ENCODE peak calls at places on chromosome 4, in four cellular contexts. O, P, U and L are unnamed samples.

GRCh38 chr4:53905281-53905934 is 159.0 kb downstream of the CHIC2 start:
- DNase-seq in O (no peak), P (no peak), U (no peak), L (no peak)

GRCh38 chr4:112647785-112648184 is 10.8 kb downstream of the LARP7 start:
- DNase-seq in O (no peak), P (no peak), U (no peak), L (no peak)

GRCh38 chr4:4424499-4425115 is 37.7 kb downstream of the NSG1 start:
- DNase-seq in O (no peak), P (no peak), U (no peak), L (no peak)

GRCh38 chr4:16772366-16772850 is 126.0 kb downstream of the LDB2 start:
- DNase-seq in O (no peak), P (no peak), U (no peak), L (no peak)

GRCh38 chr4:17512973-17513665 is 1.2 kb upstream of the QDPR start:
- DNase-seq in O (no peak), P (no peak), U (no peak), L (no peak)

GRCh38 chr4:85824166-85824945 is 349.4 kb downstream of the ARHGAP24 start:
- DNase-seq in O (no peak), P (no peak), U (no peak), L (no peak)

GRCh38 chr4:2510351-2511259 is 25.8 kb upstream of the FAM193A start:
- DNase-seq in O (no peak), P (no peak), U (no peak), L (no peak)

GRCh38 chr4:2283199-2283711 is 21.3 kb upstream of the MXD4 start:
- DNase-seq in O (no peak), P (no peak), U (no peak), L (no peak)

GRCh38 chr4:172596206-172596605 is 572.4 kb upstream of the GALNT7 start:
- DNase-seq in O (no peak), P (no peak), U (peak), L (no peak)

GRCh38 chr4:83124079-83124780 is 9.7 kb upstream of the PLAC8 start:
- DNase-seq in O (no peak), P (no peak), U (no peak), L (no peak)

GRCh38 chr4:19224820-19225219 is 1026.9 kb upstream of the SLIT2 start:
- DNase-seq in O (no peak), P (no peak), U (no peak), L (peak)

GRCh38 chr4:10371869-10372471 is 85.3 kb downstream of the ZNF518B start:
- DNase-seq in O (no peak), P (no peak), U (peak), L (no peak)

GRCh38 chr4:61443813-61444510 is 243.8 kb downstream of the ADGRL3 start:
- DNase-seq in O (no peak), P (no peak), U (no peak), L (no peak)

GRCh38 chr4:40710484-40711269 is 39.1 kb upstream of the NSUN7 start:
- DNase-seq in O (no peak), P (no peak), U (no peak), L (no peak)

GRCh38 chr4:56906534-56906933 is 1.2 kb upstream of the REST start:
- DNase-seq in O (no peak), P (no peak), U (no peak), L (no peak)

GRCh38 chr4:74501579-74501978 is 56.6 kb downstream of the AREG start:
- DNase-seq in O (no peak), P (no peak), U (no peak), L (peak)

GRCh38 chr4:169826634-169827187 is 69.0 kb upstream of the HPF1 start:
- DNase-seq in O (no peak), P (no peak), U (no peak), L (no peak)

GRCh38 chr4:111542056-111542455 is 603.2 kb upstream of the FAM241A start:
- DNase-seq in O (no peak), P (no peak), U (no peak), L (no peak)

GRCh38 chr4:125357675-125358074 is 42.9 kb downstream of the FAT4 start:
- DNase-seq in O (no peak), P (no peak), U (peak), L (no peak)

GRCh38 chr4:110632506-110633357 is 9.9 kb upstream of the PITX2 start:
- DNase-seq in O (no peak), P (no peak), U (peak), L (no peak)

GRCh38 chr4:113759696-113760093 is 1.8 kb downstream of the CAMK2D start:
- DNase-seq in O (no peak), P (no peak), U (no peak), L (no peak)

GRCh38 chr4:7120341-7120740 is 52.5 kb upstream of the GRPEL1 start:
- DNase-seq in O (no peak), P (no peak), U (peak), L (peak)

GRCh38 chr4:15443770-15444169 is 15.9 kb downstream of the C1QTNF7 start:
- DNase-seq in O (no peak), P (no peak), U (no peak), L (no peak)

GRCh38 chr4:18981234-18981615 is 959.7 kb upstream of the LCORL start:
- DNase-seq in O (no peak), P (no peak), U (no peak), L (no peak)

GRCh38 chr4:56062527-56062926 is 113.8 kb downstream of the CEP135 start:
- DNase-seq in O (no peak), P (no peak), U (no peak), L (no peak)

GRCh38 chr4:37675587-37676290 is 10.4 kb downstream of the RELL1 start:
- DNase-seq in O (peak), P (peak), U (no peak), L (no peak)

GRCh38 chr4:37463457-37463856 is 218.9 kb downstream of the NWD2 start:
- DNase-seq in O (no peak), P (no peak), U (peak), L (no peak)

GRCh38 chr4:69617083-69617694 is 22.3 kb downstream of the UGT2A2 start:
- DNase-seq in O (no peak), P (no peak), U (no peak), L (no peak)

GRCh38 chr4:24042094-24042493 is 152.2 kb upstream of the PPARGC1A start:
- DNase-seq in O (no peak), P (no peak), U (no peak), L (peak)

GRCh38 chr4:63123441-63123840 is 1285.8 kb downstream of the TECRL start:
- DNase-seq in O (no peak), P (no peak), U (no peak), L (no peak)

GRCh38 chr4:76384052-76384451 is 36.9 kb downstream of the CCDC158 start:
- DNase-seq in O (no peak), P (no peak), U (no peak), L (no peak)

GRCh38 chr4:110268352-110268751 is 69.9 kb upstream of the ELOVL6 start:
- DNase-seq in O (no peak), P (peak), U (no peak), L (no peak)

GRCh38 chr4:133148690-133149363 is at the start of gene PCDH10:
- DNase-seq in O (peak), P (peak), U (peak), L (peak)

GRCh38 chr4:22515145-22515887 is 550 bp downstream of the ADGRA3 start:
- DNase-seq in O (peak), P (peak), U (peak), L (peak)

GRCh38 chr4:112127736-112128322 is 17.4 kb upstream of the FAM241A start:
- DNase-seq in O (no peak), P (no peak), U (no peak), L (no peak)